ENCODE peak calls at places on chromosomes 12 and 14, in five cellular contexts. Q, A, B, G and P are unnamed samples.

GRCh38 chr12:107317751-107318553 is 224.6 kb upstream of the CRY1 start:
- DNase-seq in A (peak), G (peak), B (peak), Q (peak), P (peak)

GRCh38 chr14:100982356-100982755 is 78.8 kb upstream of the RTL1 start:
- DNase-seq in G (no peak), B (no peak), Q (no peak), A (peak), P (no peak)

GRCh38 chr12:49040364-49040855 is 20.2 kb downstream of the KMT2D start:
- DNase-seq in A (no peak), Q (no peak), B (no peak), G (no peak), P (no peak)

GRCh38 chr12:105803292-105803691 is 335.5 kb downstream of the NUAK1 start:
- DNase-seq in A (peak), B (no peak), Q (no peak), G (no peak), P (no peak)

GRCh38 chr14:92599786-92600185 is 86.2 kb downstream of the RIN3 start:
- DNase-seq in B (no peak), G (no peak), Q (no peak), A (peak), P (no peak)

GRCh38 chr12:121495746-121496145 is 85.1 kb downstream of the KDM2B start:
- DNase-seq in A (no peak), Q (no peak), G (no peak), B (no peak), P (no peak)

GRCh38 chr12:69570000-69570516 is 15.2 kb upstream of the CCT2 start:
- DNase-seq in Q (no peak), A (peak), B (no peak), G (no peak), P (no peak)

GRCh38 chr14:23727566-23728335 is 91.6 kb downstream of the DHRS2 start:
- DNase-seq in Q (peak), B (no peak), A (peak), G (no peak), P (peak)

GRCh38 chr12:49358548-49359141 is 8.6 kb upstream of the SPATS2 start:
- DNase-seq in G (peak), A (peak), B (no peak), Q (peak), P (peak)